ENCODE peak calls at places on chromosome 7, in seven cellular contexts. Z is activated CD4-positive, alpha-beta T cell treated with anti-CD3 and anti-CD28 coated beads, Interleukin-2, amount 10 ng/mL, durations not matched to agents 7 days and 5 days; A is stimulated activated CD8-positive, alpha-beta memory T cell treated with anti-CD3 and anti-CD28 coated beads, Interleukin-2, amount 100 ng/mL, for 1 hour; S is A549; D is NCI-H1092 treated with DMSO at 0.1 percent for 48 hours; T is AG09309; J is B cell. G is an unnamed sample.

GRCh38 chr7:34107306-34107705 is 202.0 kb downstream of the BMPER start:
- DNase-seq in J (no peak), S (no peak), D (peak), Z (no peak), T (peak), A (no peak), G (no peak)

GRCh38 chr7:137916564-137916963 is 69.8 kb upstream of the DGKI start:
- DNase-seq in S (no peak), D (no peak), A (no peak), J (no peak), T (no peak), Z (no peak), G (no peak)

GRCh38 chr7:45129181-45129800 is 17.8 kb upstream of the TBRG4 start:
- DNase-seq in D (no peak), A (no peak), S (no peak), J (no peak), Z (no peak), T (no peak), G (no peak)

GRCh38 chr7:4791101-4791737 is 15.8 kb downstream of the AP5Z1 start:
- DNase-seq in T (no peak), D (no peak), J (no peak), A (no peak), S (no peak), Z (no peak), G (no peak)

GRCh38 chr7:124782335-124782734 is 16.7 kb upstream of the GPR37 start:
- DNase-seq in J (no peak), S (no peak), Z (no peak), T (no peak), D (no peak), A (no peak), G (no peak)

GRCh38 chr7:47806701-47807103 is 141.6 kb downstream of the PKD1L1 start:
- DNase-seq in S (no peak), J (no peak), D (no peak), A (no peak), T (no peak), Z (no peak), G (no peak)

GRCh38 chr7:27116019-27116411 is 13.5 kb upstream of the HOXA2 start:
- DNase-seq in J (no peak), A (no peak), T (no peak), S (no peak), D (no peak), Z (no peak), G (no peak)

GRCh38 chr7:79787623-79788022 is 334.2 kb upstream of the MAGI2 start:
- DNase-seq in A (no peak), Z (no peak), D (no peak), S (no peak), T (peak), J (no peak), G (no peak)

GRCh38 chr7:50717186-50717585 is 65.5 kb downstream of the GRB10 start:
- DNase-seq in S (no peak), J (no peak), T (no peak), A (no peak), Z (no peak), D (no peak), G (no peak)

GRCh38 chr7:93165447-93165846 is 17.3 kb upstream of the SAMD9L start:
- DNase-seq in A (no peak), T (no peak), D (no peak), J (peak), Z (no peak), S (no peak), G (no peak)

GRCh38 chr7:55423891-55424290 is 58.8 kb downstream of the LANCL2 start:
- DNase-seq in D (no peak), T (no peak), A (no peak), S (no peak), J (no peak), Z (no peak), G (no peak)

GRCh38 chr7:31735991-31736982 is 49.3 kb downstream of the PPP1R17 start:
- DNase-seq in A (no peak), S (peak), Z (no peak), T (no peak), D (peak), J (no peak), G (peak)

GRCh38 chr7:28955723-28956607 is 2.2 kb downstream of the TRIL start:
- DNase-seq in J (peak), A (no peak), D (peak), T (no peak), S (peak), Z (peak), G (peak)

GRCh38 chr7:143884276-143884977 is 17.5 kb downstream of the TCAF1 start:
- DNase-seq in S (no peak), T (no peak), Z (no peak), D (no peak), J (no peak), A (no peak), G (no peak)

GRCh38 chr7:121504478-121504877 is 108.4 kb upstream of the FAM3C start:
- DNase-seq in J (no peak), A (no peak), T (peak), Z (no peak), D (no peak), S (peak), G (no peak)

GRCh38 chr7:6385110-6385792 is 62.5 kb downstream of the DAGLB start:
- DNase-seq in J (no peak), D (no peak), A (no peak), S (peak), Z (no peak), T (peak), G (no peak)

GRCh38 chr7:33185786-33186185 is 56.4 kb downstream of the BBS9 start:
- DNase-seq in S (peak), D (peak), J (peak), T (no peak), Z (peak), A (no peak), G (peak)

GRCh38 chr7:24464846-24465245 is 108.4 kb upstream of the PALS2 start:
- DNase-seq in S (no peak), J (no peak), A (no peak), D (no peak), Z (no peak), T (no peak), G (no peak)